ENCODE peak calls at places on chromosomes 13 and 19, in seven cellular contexts. G is mucosa of descending colon, V is brain microvascular endothelial cell, O is heart right ventricle, M is fibroblast of lung, S is astrocyte, N is colonic mucosa. C is an unnamed sample.
A peak's percentile ranks its signal among the peaks of the same experiment; 100 is the strongest.

GRCh38 chr13:43425234-43425633 is 361.5 kb downstream of the ENOX1 start:
- DNase-seq in O (no peak), M (no peak), G (no peak), S (no peak), N (no peak), V (no peak), C (no peak)

GRCh38 chr19:38880076-38880881 is 2.2 kb upstream of the RINL start:
- DNase-seq in N (no peak), M (no peak), G (no peak), O (no peak), S (no peak), V (no peak), C (no peak)

GRCh38 chr19:33603377-33603776 is 18.4 kb upstream of the CHST8 start:
- DNase-seq in N (no peak), O (no peak), M (no peak), G (no peak), S (no peak), V (no peak), C (no peak)

GRCh38 chr19:558770-559439 is 13.5 kb upstream of the BSG start:
- DNase-seq in O (peak; percentile 79), V (no peak), N (no peak), G (peak; percentile 71), M (peak; percentile 80), S (no peak), C (no peak)

GRCh38 chr13:99303863-99304521 is 3.2 kb downstream of the GPR183 start:
- DNase-seq in M (no peak), O (no peak), S (no peak), V (no peak), G (peak; percentile 53), N (no peak), C (no peak)

GRCh38 chr13:113785051-113786010 is 26.3 kb downstream of the TMEM255B start:
- DNase-seq in N (no peak), M (peak; percentile 77), O (no peak), V (peak; percentile 24), S (peak; percentile 63), G (no peak), C (no peak)

GRCh38 chr19:35755550-35756371 is 1.1 kb downstream of the HSPB6 start:
- DNase-seq in S (no peak), O (peak; percentile 93), G (peak; percentile 82), N (peak; percentile 73), V (peak; percentile 26), M (peak; percentile 86), C (peak; percentile 95)

GRCh38 chr13:25371608-25372274 is at the start of gene ATP8A2:
- DNase-seq in M (no peak), G (no peak), S (no peak), N (no peak), O (no peak), V (no peak), C (no peak)

GRCh38 chr19:41551711-41552110 is 24.3 kb upstream of the CEACAM21 start:
- DNase-seq in S (no peak), N (no peak), M (no peak), O (no peak), G (no peak), V (no peak), C (no peak)

GRCh38 chr19:52527954-52528326 is 472 bp downstream of the ZNF808 start:
- DNase-seq in M (peak; percentile 2), O (peak; percentile 21), N (no peak), V (no peak), G (peak; percentile 50), S (no peak), C (no peak)

GRCh38 chr19:49534632-49535385 is 7.0 kb downstream of the RCN3 start:
- DNase-seq in O (no peak), V (no peak), S (no peak), N (no peak), G (no peak), M (no peak), C (no peak)

GRCh38 chr19:15926484-15926883 is 7.8 kb downstream of the CYP4F11 start:
- DNase-seq in M (no peak), G (no peak), O (no peak), V (no peak), N (no peak), S (no peak), C (no peak)

DNA sequence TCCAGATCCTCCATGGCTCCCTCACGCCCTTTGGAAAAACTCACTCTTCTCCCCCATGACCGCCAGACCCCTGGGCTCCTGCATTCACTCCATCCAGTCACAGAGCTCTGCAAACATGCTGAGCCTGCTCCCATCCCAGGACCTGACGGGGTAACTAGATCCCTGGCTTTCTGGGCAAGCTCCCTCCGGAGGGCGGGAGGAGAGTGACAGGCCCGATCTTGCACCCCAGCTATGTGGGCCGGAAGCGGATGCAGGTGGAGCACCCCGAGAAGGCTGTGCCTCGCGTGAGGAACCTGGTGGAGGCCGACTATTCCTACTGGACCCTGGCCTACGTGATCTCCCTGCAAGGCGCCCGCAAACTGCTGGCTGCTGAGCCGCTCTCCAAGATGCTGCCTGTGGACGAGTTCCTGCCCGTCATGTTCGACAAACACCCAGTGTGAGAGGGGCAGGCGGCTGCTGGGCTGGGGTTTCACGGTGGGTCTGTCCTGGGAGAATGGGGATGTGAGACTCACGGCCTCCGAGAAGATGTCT is 25.1 kb downstream of the COLGALT1 start:
- DNase-seq in G (no peak), S (no peak), M (no peak), V (no peak), O (no peak), N (no peak), C (no peak)
- H3K36me3 ChIP-seq in G (peaks cover 3% of the 10 kb centered on the region), S (peaks cover 14% of the 10 kb centered on the region), M (peaks cover 33% of the 10 kb centered on the region), V (peaks cover 61% of the 10 kb centered on the region), O (no peaks in the 10 kb centered on the region), N (no peaks in the 10 kb centered on the region), C (peaks cover 66% of the 10 kb centered on the region)

GRCh38 chr13:71674776-71675352 is 192.1 kb downstream of the DACH1 start:
- DNase-seq in S (no peak), V (no peak), N (no peak), M (no peak), G (no peak), O (no peak), C (no peak)
- TF ChIP-seq CTCF in S (no peak), V (peak; percentile 29), N (no peak), M (peak; percentile 12), G (no peak), O (no peak), C (no peak)

DNA sequence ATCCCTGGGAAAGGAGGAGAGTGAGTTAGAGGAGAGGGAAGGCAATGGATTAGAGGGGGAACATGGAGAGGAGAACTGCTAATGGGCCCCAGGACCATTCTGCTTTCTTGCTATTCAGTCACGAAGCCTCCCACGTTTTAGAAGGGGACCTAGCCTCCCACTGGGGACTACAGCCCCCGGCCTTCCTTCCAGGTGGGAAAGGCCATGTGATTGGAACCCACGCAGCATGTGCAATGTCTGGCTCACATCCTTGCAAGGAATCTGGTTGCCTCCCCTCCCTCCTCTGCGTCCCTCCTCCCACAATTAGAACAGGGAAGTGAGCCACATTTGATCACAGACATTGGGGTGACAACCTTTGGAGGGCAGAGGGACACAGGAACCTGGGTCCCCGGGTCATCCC is 22.5 kb upstream of the PLA2G4C start:
- DNase-seq in O (no peak), G (no peak), V (no peak), N (no peak), S (no peak), M (no peak), C (no peak)
- H3K36me3 ChIP-seq in O (no peaks in the 10 kb centered on the region), G (no peaks in the 10 kb centered on the region), V (no peaks in the 10 kb centered on the region), N (no peaks in the 10 kb centered on the region), S (peaks cover 3% of the 10 kb centered on the region), M (no peaks in the 10 kb centered on the region), C (peaks cover 11% of the 10 kb centered on the region)

GRCh38 chr19:8722032-8722431 is 598 bp downstream of the OR2Z1 start:
- DNase-seq in N (no peak), S (no peak), V (no peak), G (no peak), O (no peak), M (no peak), C (no peak)

GRCh38 chr19:8724276-8724675 is 2.8 kb downstream of the OR2Z1 start:
- DNase-seq in V (no peak), G (no peak), N (no peak), O (no peak), M (no peak), S (no peak), C (peak; percentile 66)

DNA sequence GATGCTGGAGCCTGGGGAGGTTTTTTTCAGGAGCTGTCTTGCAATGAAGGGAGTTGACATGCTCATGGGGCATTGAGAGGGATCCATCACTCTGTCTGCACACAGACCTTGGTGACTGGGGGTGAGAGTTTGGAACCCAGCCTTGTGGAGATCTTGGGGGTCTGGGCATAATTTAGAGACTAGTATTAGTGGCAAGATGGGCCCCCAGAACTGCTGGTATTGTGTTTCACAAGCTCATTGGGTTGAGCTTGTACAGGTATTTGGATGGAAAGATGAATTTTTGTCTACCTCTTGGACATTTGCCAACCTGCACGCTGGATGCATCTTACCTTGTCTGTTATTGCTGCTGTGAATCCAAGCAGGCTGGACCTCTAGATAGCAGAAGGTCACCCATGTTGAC is at the start of gene OR2Z1:
- DNase-seq in V (no peak), G (no peak), S (no peak), O (no peak), M (no peak), N (no peak), C (peak; percentile 60)
- TF ChIP-seq CTCF in V (no peak), G (no peak), S (no peak), O (no peak), M (no peak), N (no peak), C (no peak)

GRCh38 chr19:5133986-5134595 is 165.2 kb downstream of the KDM4B start:
- DNase-seq in V (no peak), G (no peak), O (no peak), S (no peak), M (no peak), N (no peak), C (no peak)
- H3K36me3 ChIP-seq in V (peaks cover 33% of the 10 kb centered on the region), G (no peaks in the 10 kb centered on the region), O (no peaks in the 10 kb centered on the region), S (no peaks in the 10 kb centered on the region), M (peaks cover 13% of the 10 kb centered on the region), N (no peaks in the 10 kb centered on the region), C (peaks cover 95% of the 10 kb centered on the region)

DNA sequence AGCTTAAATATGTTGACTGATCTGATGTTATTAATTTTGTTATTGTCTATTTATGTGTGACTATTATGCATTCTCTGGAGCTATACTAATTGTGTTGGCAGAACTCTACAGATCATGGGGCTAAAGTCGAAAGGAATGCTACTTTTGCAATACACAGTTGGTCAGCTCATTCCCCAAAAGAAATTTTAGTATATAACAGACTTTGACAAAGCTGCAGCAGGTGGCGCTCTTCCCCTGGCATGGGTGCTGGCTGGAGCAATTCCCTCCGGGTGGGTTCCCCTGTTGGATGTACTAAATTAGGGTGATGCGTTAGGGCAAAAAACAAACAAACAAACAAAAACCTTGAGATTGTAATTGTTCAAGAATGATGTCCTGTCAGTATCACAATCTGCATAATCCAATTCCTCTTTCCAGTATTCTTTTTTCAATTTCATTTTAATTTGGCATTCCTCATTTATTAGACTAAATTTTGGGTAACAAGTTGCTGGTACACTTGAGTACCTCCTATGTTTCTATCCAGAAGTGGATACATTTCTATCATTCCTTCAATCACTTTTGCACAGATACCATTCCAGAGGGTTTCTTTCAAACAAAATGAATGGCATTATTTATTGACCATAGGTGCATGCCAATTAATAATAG is 322.8 kb upstream of the EDNRB start:
- DNase-seq in M (peak; percentile 60), V (peak; percentile 12), N (peak; percentile 35), O (peak; percentile 14), S (peak; percentile 12), G (peak; percentile 53), C (no peak)
- TF ChIP-seq CTCF in M (peak; percentile 79), V (peak; percentile 84), N (peak; percentile 45), O (peak; percentile 31), S (peak; percentile 57), G (no peak), C (no peak)

GRCh38 chr19:10328558-10329429 is 4.5 kb downstream of the RAVER1 start:
- DNase-seq in G (no peak), V (no peak), N (no peak), M (no peak), O (no peak), S (no peak), C (no peak)
- H3K36me3 ChIP-seq in G (peaks cover 17% of the 10 kb centered on the region), V (peaks cover 54% of the 10 kb centered on the region), N (peaks cover 10% of the 10 kb centered on the region), M (peaks cover 29% of the 10 kb centered on the region), O (peaks cover 8% of the 10 kb centered on the region), S (peaks cover 25% of the 10 kb centered on the region), C (peaks cover 69% of the 10 kb centered on the region)

C was measured in esophagus muscularis mucosa.